ENCODE peak calls at places on chromosomes 2 and 18, in five cellular contexts. I, L, Z, B and C are unnamed samples.

GRCh38 chr2:171409436-171409971 is 24.3 kb downstream of the METTL8 start:
- DNase-seq in B (no peak), I (no peak), Z (no peak), L (no peak), C (no peak)

GRCh38 chr2:70616168-70616694 is 62.6 kb upstream of the TGFA start:
- DNase-seq in I (no peak), B (no peak), L (peak; percentile 73), Z (no peak), C (no peak)

GRCh38 chr18:48852292-48852691 is 98.5 kb downstream of the SMAD7 start:
- DNase-seq in B (no peak), Z (no peak), I (no peak), L (no peak), C (no peak)

GRCh38 chr2:73283545-73284295 is 558 bp downstream of the FBXO41 start:
- DNase-seq in I (no peak), B (no peak), L (peak; percentile 45), Z (no peak), C (no peak)

GRCh38 chr2:27347641-27348040 is 8.9 kb downstream of the GTF3C2 start:
- DNase-seq in L (no peak), I (no peak), Z (no peak), B (no peak), C (no peak)

GRCh38 chr2:85134255-85135065 is 1.3 kb downstream of the TCF7L1 start:
- DNase-seq in I (peak; percentile 79), B (peak; percentile 51), Z (no peak), L (no peak), C (no peak)

GRCh38 chr18:44526705-44527415 is 153.8 kb upstream of the SETBP1 start:
- DNase-seq in I (no peak), Z (no peak), B (no peak), L (no peak), C (no peak)

GRCh38 chr2:240240017-240240416 is 99.6 kb upstream of the OTOS start:
- DNase-seq in I (no peak), L (no peak), B (no peak), Z (no peak), C (no peak)

GRCh38 chr2:199163901-199164300 is 293.8 kb downstream of the SATB2 start:
- DNase-seq in B (no peak), Z (no peak), L (no peak), I (no peak), C (no peak)

GRCh38 chr2:125167152-125167551 is 1142.1 kb downstream of the CNTNAP5 start:
- DNase-seq in B (no peak), I (no peak), L (no peak), Z (no peak), C (no peak)

GRCh38 chr18:74370163-74370562 is 54.5 kb downstream of the C18orf63 start:
- DNase-seq in I (no peak), L (peak; percentile 24), B (no peak), Z (no peak), C (no peak)

GRCh38 chr2:176873403-176873802 is 339.2 kb upstream of the HNRNPA3 start:
- DNase-seq in I (no peak), L (no peak), Z (no peak), B (no peak), C (no peak)

GRCh38 chr2:186558512-186559276 is 31.2 kb upstream of the ITGAV start:
- DNase-seq in I (no peak), L (no peak), B (no peak), Z (no peak), C (no peak)

GRCh38 chr2:74373189-74373588 is 6.9 kb downstream of the DCTN1 start:
- DNase-seq in I (peak; percentile 84), Z (no peak), L (peak; percentile 73), B (peak; percentile 44), C (peak; percentile 27)

GRCh38 chr2:54456526-54457325 is 599 bp downstream of the SPTBN1 start:
- DNase-seq in L (no peak), Z (no peak), I (peak; percentile 69), B (peak; percentile 47), C (no peak)

GRCh38 chr2:95297088-95297487 is at the start of gene KCNIP3:
- DNase-seq in Z (no peak), L (no peak), I (no peak), B (no peak), C (no peak)

GRCh38 chr18:13246591-13246990 is 28.0 kb downstream of the LDLRAD4 start:
- DNase-seq in Z (peak; percentile 41), L (no peak), B (no peak), I (no peak), C (no peak)

GRCh38 chr2:27016801-27017325 is 15.9 kb upstream of the TMEM214 start:
- DNase-seq in I (no peak), Z (no peak), L (peak; percentile 76), B (peak; percentile 53), C (no peak)

GRCh38 chr18:12391487-12392136 is 14.6 kb upstream of the AFG3L2 start:
- DNase-seq in L (peak; percentile 78), B (peak; percentile 50), Z (no peak), I (peak; percentile 59), C (no peak)

GRCh38 chr2:145066795-145067194 is 546.9 kb upstream of the ZEB2 start:
- DNase-seq in B (peak; percentile 21), I (no peak), L (no peak), Z (no peak), C (peak; percentile 23)

GRCh38 chr18:61921621-61922235 is 28.9 kb upstream of the RNF152 start:
- DNase-seq in I (no peak), B (no peak), L (no peak), Z (no peak), C (no peak)

GRCh38 chr18:13543811-13544732 is 182.3 kb downstream of the FAM210A start:
- DNase-seq in B (no peak), Z (no peak), L (no peak), I (no peak), C (no peak)

GRCh38 chr2:74004212-74005182 is 19.8 kb downstream of the TET3 start:
- DNase-seq in B (no peak), I (peak; percentile 39), Z (no peak), L (peak; percentile 27), C (no peak)

GRCh38 chr2:20491739-20492531 is 45.1 kb downstream of the RHOB start:
- DNase-seq in L (no peak), B (peak; percentile 39), Z (no peak), I (peak; percentile 57), C (no peak)

GRCh38 chr2:75055820-75056675 is 97.6 kb downstream of the POLE4 start:
- DNase-seq in L (no peak), B (no peak), I (no peak), Z (no peak), C (no peak)

GRCh38 chr2:237854295-237854694 is 5.1 kb upstream of the RAMP1 start:
- DNase-seq in L (no peak), B (no peak), I (no peak), Z (no peak), C (no peak)

GRCh38 chr2:202158796-202159195 is 79.6 kb downstream of the SUMO1 start:
- DNase-seq in I (no peak), B (no peak), L (no peak), Z (no peak), C (no peak)
- TF ChIP-seq CTCF in I (no peak), B (peak; percentile 19), L (peak; percentile 29), Z (no peak), C (peak; percentile 12)

DNA sequence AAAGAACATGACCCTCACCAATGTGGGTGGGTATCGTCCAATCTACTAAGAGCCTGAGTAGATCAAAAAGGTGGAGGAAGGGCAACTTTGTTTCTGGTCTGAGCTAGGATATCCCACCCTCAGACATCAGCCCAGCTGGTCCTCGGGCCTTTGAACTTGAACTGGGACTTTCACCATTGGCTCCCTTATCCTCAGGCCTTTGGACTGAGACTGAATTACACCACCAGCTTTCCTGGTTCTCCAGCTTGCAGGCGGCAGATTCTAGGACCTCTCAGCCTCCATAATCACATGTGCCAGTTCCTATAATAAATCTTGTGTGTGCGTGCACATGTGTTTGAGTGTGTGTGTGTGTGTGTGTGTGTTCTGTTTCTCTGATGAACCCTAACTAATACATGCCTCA is 10.6 kb downstream of the MGAT4A start:
- DNase-seq in Z (no peak), B (no peak), I (no peak), L (no peak), C (no peak)
- H3K36me3 ChIP-seq in Z (no peaks in the 10 kb centered on the region), B (no peaks in the 10 kb centered on the region), I (peaks cover 15% of the 10 kb centered on the region), L (no peaks in the 10 kb centered on the region), C (no peaks in the 10 kb centered on the region)

GRCh38 chr2:155665704-155666103 is 666.8 kb downstream of the NR4A2 start:
- DNase-seq in L (no peak), B (no peak), I (no peak), Z (no peak), C (no peak)
- H3K4me3 ChIP-seq in L (no peak overlapping the region), B (no peak overlapping the region), I (no peak overlapping the region), Z (no peak overlapping the region), C (no peak overlapping the region)

GRCh38 chr2:15299904-15300528 is 261.1 kb downstream of the NBAS start:
- DNase-seq in I (no peak), L (no peak), Z (no peak), B (no peak), C (no peak)

GRCh38 chr2:15300645-15301573 is 260.2 kb downstream of the NBAS start:
- DNase-seq in I (no peak), B (no peak), L (no peak), Z (no peak), C (no peak)

GRCh38 chr2:15298769-15299168 is 262.4 kb downstream of the NBAS start:
- DNase-seq in B (peak; percentile 35), I (no peak), Z (no peak), L (no peak), C (no peak)

GRCh38 chr2:15303874-15304273 is 257.3 kb downstream of the NBAS start:
- DNase-seq in B (no peak), I (no peak), L (no peak), Z (no peak), C (no peak)

GRCh38 chr2:15302154-15302553 is 259.0 kb downstream of the NBAS start:
- DNase-seq in Z (no peak), B (no peak), I (no peak), L (no peak), C (no peak)
- TF ChIP-seq CTCF in Z (no peak), B (no peak), I (no peak), L (no peak), C (no peak)

GRCh38 chr2:164363646-164364045 is 257.6 kb downstream of the GRB14 start:
- DNase-seq in B (no peak), L (no peak), I (no peak), Z (no peak), C (no peak)

GRCh38 chr2:164371916-164372315 is 249.4 kb downstream of the GRB14 start:
- DNase-seq in I (no peak), Z (no peak), B (no peak), L (no peak), C (no peak)

DNA sequence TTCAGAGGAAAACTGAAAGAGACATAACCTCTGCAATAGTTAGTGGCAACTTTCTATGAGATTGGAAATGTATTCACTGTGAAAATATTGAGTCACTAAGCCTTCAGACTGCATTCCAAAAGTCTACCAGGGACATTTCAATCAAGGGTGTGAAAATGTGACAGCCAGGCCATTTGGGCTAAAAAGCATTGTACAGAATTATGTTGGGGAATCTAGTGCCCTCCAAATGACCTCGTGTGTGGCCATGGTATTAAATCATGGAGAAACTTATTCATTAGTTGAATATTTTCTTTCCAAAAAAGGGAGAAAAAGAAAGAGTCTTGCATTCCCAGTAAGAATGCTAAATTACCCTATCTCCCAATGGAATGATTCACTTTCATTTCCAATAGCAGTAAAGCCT is 251.9 kb downstream of the GRB14 start:
- DNase-seq in B (no peak), L (no peak), Z (no peak), I (no peak), C (no peak)
- H3K36me3 ChIP-seq in B (no peaks in the 10 kb centered on the region), L (no peaks in the 10 kb centered on the region), Z (no peaks in the 10 kb centered on the region), I (no peaks in the 10 kb centered on the region), C (no peaks in the 10 kb centered on the region)